ENCODE peak calls at places on chromosome 7, in four cellular contexts. Y is WTC11, U is HepG2, P is GM12878. X is an unnamed sample.
A peak's percentile ranks its signal among the peaks of the same experiment; 100 is the strongest.

GRCh38 chr7:24503511-24503910 is 69.7 kb upstream of the PALS2 start:
- DNase-seq in Y (no peak), U (no peak), P (no peak), X (no peak)

GRCh38 chr7:108321359-108321758 is 134.9 kb downstream of the NRCAM start:
- DNase-seq in Y (no peak), U (no peak), P (no peak), X (no peak)

GRCh38 chr7:111012799-111013675 is 77.9 kb upstream of the LRRN3 start:
- DNase-seq in Y (no peak), P (peak; percentile 63), U (no peak), X (no peak)

GRCh38 chr7:98399903-98400537 is 870 bp downstream of the BAIAP2L1 start:
- DNase-seq in P (no peak), Y (peak; percentile 48), U (no peak), X (no peak)

GRCh38 chr7:75772081-75773077 is at the start of gene CCL26:
- DNase-seq in U (peak; percentile 71), Y (no peak), P (no peak), X (no peak)

GRCh38 chr7:132785861-132786260 is 209.6 kb upstream of the PLXNA4 start:
- DNase-seq in P (no peak), U (no peak), Y (no peak), X (no peak)

GRCh38 chr7:114787556-114787955 is 134.3 kb upstream of the MDFIC start:
- DNase-seq in Y (no peak), U (no peak), P (no peak), X (no peak)

GRCh38 chr7:135910393-135911036 is 66.6 kb downstream of the MTPN start:
- DNase-seq in U (no peak), P (no peak), Y (no peak), X (no peak)

GRCh38 chr7:130844811-130845580 is 111.0 kb upstream of the KLF14 start:
- DNase-seq in Y (no peak), P (no peak), U (no peak), X (no peak)
- TF ChIP-seq CBFB in Y (no peak), P (no peak), U (no peak), X (no peak)

GRCh38 chr7:122884186-122884585 is 2.1 kb downstream of the CADPS2 start:
- DNase-seq in U (no peak), Y (no peak), P (no peak), X (no peak)
- TF ChIP-seq CBFB in U (no peak), Y (no peak), P (no peak), X (no peak)

GRCh38 chr7:112129655-112130323 is 76.4 kb downstream of the DOCK4 start:
- DNase-seq in P (no peak), U (peak; percentile 48), Y (peak; percentile 14), X (no peak)
- TF ChIP-seq CBFB in P (no peak), U (no peak), Y (no peak), X (no peak)

DNA sequence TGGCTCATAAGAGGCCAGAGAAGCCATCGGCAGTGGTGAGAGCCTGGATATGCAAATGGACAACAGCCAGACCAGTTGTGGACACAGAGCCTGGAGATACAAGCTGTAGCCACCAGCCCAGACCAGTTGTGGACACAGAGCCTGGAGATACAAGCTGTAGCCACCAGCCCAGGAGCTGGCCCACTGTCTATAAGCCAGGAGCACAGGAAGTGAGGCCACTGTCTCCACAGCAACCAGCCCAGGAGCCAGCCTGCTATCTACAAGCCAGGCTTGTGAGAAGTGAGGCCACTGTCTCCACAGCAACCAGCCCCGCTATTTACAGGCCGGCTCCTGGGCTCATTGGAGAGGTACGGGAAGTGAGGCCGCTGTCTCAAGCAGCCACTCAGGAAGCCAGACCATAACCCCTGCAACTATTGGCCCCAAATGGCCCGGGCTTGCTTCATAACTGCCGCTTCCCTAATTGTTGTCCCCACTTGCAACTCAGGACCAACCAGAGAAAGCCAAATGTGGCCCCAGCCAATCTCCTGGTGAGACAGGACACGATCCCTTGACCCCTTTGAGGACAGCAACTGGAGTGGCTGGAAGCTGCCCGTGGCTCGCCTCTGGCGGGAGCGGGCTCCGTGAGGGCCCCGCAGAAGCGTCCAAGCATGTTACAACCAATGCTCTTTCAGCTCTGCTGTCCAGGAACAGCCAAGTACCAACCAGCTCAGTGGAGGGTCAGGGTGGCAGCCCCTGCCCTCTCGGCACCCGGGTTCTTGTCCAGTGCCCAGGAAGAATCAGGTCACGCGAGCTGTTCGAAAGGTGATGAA is 44.1 kb upstream of the CNPY1 start:
- DNase-seq in U (peak; percentile 72), Y (peak; percentile 29), P (no peak), X (peak; percentile 47)
- TF ChIP-seq CBFB in U (no peak), Y (no peak), P (no peak), X (no peak)

DNA sequence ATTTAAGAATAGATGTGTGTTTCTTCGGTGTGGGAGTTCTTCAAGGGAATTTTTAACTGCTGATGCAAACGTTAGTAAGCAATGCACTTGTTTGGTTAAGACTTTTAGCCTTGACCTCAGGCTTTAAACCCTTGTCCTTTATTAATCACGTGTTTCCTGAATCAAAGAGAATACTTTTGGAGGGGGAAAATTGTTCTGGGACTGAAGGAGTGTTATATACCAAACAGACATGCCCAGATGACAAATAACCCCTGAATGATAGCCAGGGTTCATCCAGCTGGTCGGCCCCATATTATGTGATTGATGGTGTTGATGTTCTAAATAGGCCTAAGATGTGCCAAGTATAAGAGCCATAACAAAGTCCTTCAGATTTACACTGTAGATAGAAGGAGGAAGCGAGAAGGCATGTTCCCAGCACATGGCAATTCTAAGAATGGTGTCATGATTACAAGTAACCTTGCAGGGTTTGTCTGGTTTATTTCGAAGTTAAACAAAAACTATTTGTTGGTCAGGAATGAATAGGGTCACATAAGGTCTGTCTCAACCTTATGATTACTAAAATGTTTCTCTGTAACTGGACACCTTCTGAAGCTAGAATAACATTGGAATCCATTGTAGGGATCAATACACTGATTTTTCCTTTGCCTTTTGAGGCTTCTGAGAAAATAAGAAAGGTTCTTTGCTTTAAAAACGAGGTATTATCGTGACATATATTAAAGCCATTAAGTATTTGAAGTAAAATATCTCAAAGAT is 124.2 kb upstream of the SEM1 start:
- DNase-seq in U (peak; percentile 95), Y (no peak), P (no peak), X (no peak)
- TF ChIP-seq CBFB in U (no peak), Y (no peak), P (no peak), X (no peak)

GRCh38 chr7:134062460-134062859 is 64.7 kb upstream of the LRGUK start:
- DNase-seq in Y (no peak), U (no peak), P (no peak), X (no peak)
- TF ChIP-seq CBFB in Y (no peak), U (no peak), P (no peak), X (no peak)